ENCODE peak calls at places on chromosomes 1 and 21, in six cellular contexts. One of them, this sample, is unnamed. For H3K4me1, the result is how much of the 10 kb centered on the place peaks cover.

GRCh38 chr1:202164271-202165037 is 4.1 kb upstream of the PTPN7 start:
- DNase-seq in ovary: no peak
- DNase-seq in lower lobe of right lung: no peak
- DNase-seq in esophagus squamous epithelium: no peak
- DNase-seq in mammary epithelial cell: no peak
- DNase-seq in fibroblast of lung: no peak
- DNase-seq in this sample: no peak

GRCh38 chr1:167722152-167722869 is 529 bp downstream of the MPZL1 start:
- DNase-seq in ovary: peak
- DNase-seq in lower lobe of right lung: no peak
- DNase-seq in esophagus squamous epithelium: no peak
- DNase-seq in mammary epithelial cell: peak
- DNase-seq in fibroblast of lung: peak
- DNase-seq in this sample: peak

GRCh38 chr1:59732219-59732955 is 82.4 kb upstream of the HOOK1 start:
- DNase-seq in ovary: no peak
- DNase-seq in lower lobe of right lung: no peak
- DNase-seq in esophagus squamous epithelium: no peak
- DNase-seq in mammary epithelial cell: no peak
- DNase-seq in fibroblast of lung: peak
- DNase-seq in this sample: no peak

GRCh38 chr21:41802684-41803083 is 35.8 kb upstream of the RIPK4 start:
- DNase-seq in ovary: peak
- DNase-seq in lower lobe of right lung: no peak
- DNase-seq in esophagus squamous epithelium: no peak
- DNase-seq in mammary epithelial cell: peak
- DNase-seq in fibroblast of lung: peak
- DNase-seq in this sample: peak

GRCh38 chr1:78277253-78277652 is 213.5 kb upstream of the PTGFR start:
- DNase-seq in ovary: no peak
- DNase-seq in lower lobe of right lung: no peak
- DNase-seq in esophagus squamous epithelium: no peak
- DNase-seq in mammary epithelial cell: peak
- DNase-seq in fibroblast of lung: peak
- DNase-seq in this sample: no peak

GRCh38 chr1:45892068-45892785 is 88.8 kb downstream of the MAST2 start:
- DNase-seq in ovary: no peak
- DNase-seq in lower lobe of right lung: no peak
- DNase-seq in esophagus squamous epithelium: no peak
- DNase-seq in mammary epithelial cell: peak
- DNase-seq in fibroblast of lung: peak
- DNase-seq in this sample: peak

GRCh38 chr1:22752339-22752738 is 41.7 kb downstream of the EPHB2 start:
- DNase-seq in ovary: no peak
- DNase-seq in lower lobe of right lung: no peak
- DNase-seq in esophagus squamous epithelium: no peak
- DNase-seq in mammary epithelial cell: no peak
- DNase-seq in fibroblast of lung: no peak
- DNase-seq in this sample: no peak

GRCh38 chr1:1623181-1623630 is 7.9 kb downstream of the MIB2 start:
- DNase-seq in ovary: peak
- DNase-seq in lower lobe of right lung: no peak
- DNase-seq in esophagus squamous epithelium: no peak
- DNase-seq in mammary epithelial cell: no peak
- DNase-seq in fibroblast of lung: no peak
- DNase-seq in this sample: no peak

GRCh38 chr1:202501281-202501680 is 152.8 kb downstream of the PPP1R12B start:
- DNase-seq in ovary: no peak
- DNase-seq in lower lobe of right lung: no peak
- DNase-seq in esophagus squamous epithelium: no peak
- DNase-seq in mammary epithelial cell: peak
- DNase-seq in fibroblast of lung: peak
- DNase-seq in this sample: no peak

GRCh38 chr21:33027401-33028185 is 1.9 kb downstream of the OLIG2 start:
- DNase-seq in ovary: no peak
- DNase-seq in lower lobe of right lung: no peak
- DNase-seq in esophagus squamous epithelium: no peak
- DNase-seq in mammary epithelial cell: no peak
- DNase-seq in fibroblast of lung: no peak
- DNase-seq in this sample: no peak

GRCh38 chr1:49102752-49103151 is 326.1 kb upstream of the BEND5 start:
- DNase-seq in ovary: no peak
- DNase-seq in lower lobe of right lung: no peak
- DNase-seq in esophagus squamous epithelium: no peak
- DNase-seq in mammary epithelial cell: peak
- DNase-seq in fibroblast of lung: peak
- DNase-seq in this sample: no peak

GRCh38 chr21:18529253-18529652 is 125.7 kb upstream of the TMPRSS15 start:
- DNase-seq in ovary: no peak
- DNase-seq in lower lobe of right lung: no peak
- DNase-seq in esophagus squamous epithelium: no peak
- DNase-seq in mammary epithelial cell: no peak
- DNase-seq in fibroblast of lung: peak
- DNase-seq in this sample: no peak

GRCh38 chr1:67134692-67135091 is at the start of gene C1orf141:
- DNase-seq in ovary: no peak
- DNase-seq in lower lobe of right lung: no peak
- DNase-seq in esophagus squamous epithelium: no peak
- DNase-seq in mammary epithelial cell: no peak
- DNase-seq in fibroblast of lung: peak
- DNase-seq in this sample: no peak

GRCh38 chr1:47571161-47571560 is 133.3 kb downstream of the FOXD2 start:
- DNase-seq in ovary: no peak
- DNase-seq in lower lobe of right lung: no peak
- DNase-seq in esophagus squamous epithelium: no peak
- DNase-seq in mammary epithelial cell: no peak
- DNase-seq in fibroblast of lung: no peak
- DNase-seq in this sample: no peak

GRCh38 chr1:235297579-235297978 is 30.4 kb downstream of the ARID4B start:
- DNase-seq in ovary: no peak
- DNase-seq in lower lobe of right lung: no peak
- DNase-seq in esophagus squamous epithelium: no peak
- DNase-seq in mammary epithelial cell: peak
- DNase-seq in fibroblast of lung: no peak
- DNase-seq in this sample: no peak

GRCh38 chr1:172969611-172970010 is 81.1 kb downstream of the TNFSF18 start:
- DNase-seq in ovary: no peak
- DNase-seq in lower lobe of right lung: no peak
- DNase-seq in esophagus squamous epithelium: no peak
- DNase-seq in mammary epithelial cell: peak
- DNase-seq in fibroblast of lung: peak
- DNase-seq in this sample: no peak

GRCh38 chr1:183472488-183473285 is at the start of gene SMG7:
- DNase-seq in ovary: peak
- DNase-seq in lower lobe of right lung: peak
- DNase-seq in esophagus squamous epithelium: peak
- DNase-seq in mammary epithelial cell: peak
- DNase-seq in fibroblast of lung: no peak
- DNase-seq in this sample: peak

GRCh38 chr1:183473286-183473536 is 912 bp downstream of the SMG7 start:
- DNase-seq in ovary: no peak
- DNase-seq in lower lobe of right lung: no peak
- DNase-seq in esophagus squamous epithelium: no peak
- DNase-seq in mammary epithelial cell: peak
- DNase-seq in fibroblast of lung: no peak
- DNase-seq in this sample: no peak

GRCh38 chr1:183470147-183470960 is 1.9 kb upstream of the SMG7 start:
- DNase-seq in ovary: peak
- DNase-seq in lower lobe of right lung: peak
- DNase-seq in esophagus squamous epithelium: peak
- DNase-seq in mammary epithelial cell: peak
- DNase-seq in fibroblast of lung: peak
- DNase-seq in this sample: peak

GRCh38 chr1:183471748-183472487 is 381 bp upstream of the SMG7 start:
- DNase-seq in ovary: peak
- DNase-seq in lower lobe of right lung: peak
- DNase-seq in esophagus squamous epithelium: peak
- DNase-seq in mammary epithelial cell: peak
- DNase-seq in fibroblast of lung: peak
- DNase-seq in this sample: peak

GRCh38 chr1:183470961-183471747 is 1.1 kb upstream of the SMG7 start:
- DNase-seq in ovary: peak
- DNase-seq in lower lobe of right lung: peak
- DNase-seq in esophagus squamous epithelium: peak
- DNase-seq in mammary epithelial cell: peak
- DNase-seq in fibroblast of lung: peak
- DNase-seq in this sample: peak
- H3K4me1 ChIP-seq in ovary: under half
- H3K4me1 ChIP-seq in lower lobe of right lung: under half
- H3K4me1 ChIP-seq in esophagus squamous epithelium: under half
- H3K4me1 ChIP-seq in mammary epithelial cell: under half
- H3K4me1 ChIP-seq in fibroblast of lung: under half
- H3K4me1 ChIP-seq in this sample: under half

GRCh38 chr1:3710251-3710650 is 42.0 kb upstream of the CCDC27 start:
- DNase-seq in ovary: no peak
- DNase-seq in lower lobe of right lung: no peak
- DNase-seq in esophagus squamous epithelium: no peak
- DNase-seq in mammary epithelial cell: no peak
- DNase-seq in fibroblast of lung: no peak
- DNase-seq in this sample: no peak

GRCh38 chr1:3707298-3707938 is 44.8 kb upstream of the CCDC27 start:
- DNase-seq in ovary: no peak
- DNase-seq in lower lobe of right lung: no peak
- DNase-seq in esophagus squamous epithelium: no peak
- DNase-seq in mammary epithelial cell: no peak
- DNase-seq in fibroblast of lung: no peak
- DNase-seq in this sample: no peak

GRCh38 chr1:3706651-3707297 is 45.5 kb upstream of the CCDC27 start:
- DNase-seq in ovary: no peak
- DNase-seq in lower lobe of right lung: no peak
- DNase-seq in esophagus squamous epithelium: no peak
- DNase-seq in mammary epithelial cell: no peak
- DNase-seq in fibroblast of lung: no peak
- DNase-seq in this sample: no peak

GRCh38 chr1:3708696-3709246 is 43.5 kb upstream of the CCDC27 start:
- DNase-seq in ovary: no peak
- DNase-seq in lower lobe of right lung: no peak
- DNase-seq in esophagus squamous epithelium: no peak
- DNase-seq in mammary epithelial cell: no peak
- DNase-seq in fibroblast of lung: no peak
- DNase-seq in this sample: no peak

GRCh38 chr1:3707939-3708328 is 44.3 kb upstream of the CCDC27 start:
- DNase-seq in ovary: no peak
- DNase-seq in lower lobe of right lung: no peak
- DNase-seq in esophagus squamous epithelium: no peak
- DNase-seq in mammary epithelial cell: no peak
- DNase-seq in fibroblast of lung: no peak
- DNase-seq in this sample: no peak
- H3K4me1 ChIP-seq in ovary: under half
- H3K4me1 ChIP-seq in lower lobe of right lung: under half
- H3K4me1 ChIP-seq in esophagus squamous epithelium: under half
- H3K4me1 ChIP-seq in mammary epithelial cell: half or more
- H3K4me1 ChIP-seq in fibroblast of lung: under half
- H3K4me1 ChIP-seq in this sample: under half

GRCh38 chr1:248820041-248820585 is 5.6 kb downstream of the SH3BP5L start:
- DNase-seq in ovary: no peak
- DNase-seq in lower lobe of right lung: no peak
- DNase-seq in esophagus squamous epithelium: no peak
- DNase-seq in mammary epithelial cell: no peak
- DNase-seq in fibroblast of lung: no peak
- DNase-seq in this sample: peak
- H3K4me1 ChIP-seq in ovary: under half
- H3K4me1 ChIP-seq in lower lobe of right lung: half or more
- H3K4me1 ChIP-seq in esophagus squamous epithelium: under half
- H3K4me1 ChIP-seq in mammary epithelial cell: under half
- H3K4me1 ChIP-seq in fibroblast of lung: under half
- H3K4me1 ChIP-seq in this sample: under half

DNA sequence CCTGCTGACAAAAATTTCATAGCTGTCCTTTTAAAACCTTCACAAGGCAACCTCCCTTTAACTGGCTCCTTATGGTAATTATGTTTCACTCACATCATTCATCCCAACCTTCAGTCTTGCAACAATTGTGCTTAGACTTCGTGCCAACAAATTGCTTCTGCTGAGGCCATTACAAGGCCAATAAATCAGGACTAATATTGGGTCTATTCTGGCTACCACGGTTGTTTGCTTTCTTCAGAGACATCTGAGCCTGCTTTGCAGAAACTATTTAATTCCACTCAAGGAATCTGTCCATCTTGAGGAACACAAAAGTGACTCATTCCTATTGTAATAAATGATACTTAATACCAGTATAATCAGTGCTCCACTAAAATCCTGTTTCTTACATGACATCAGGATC is 2.6 kb upstream of the GSTM4 start:
- DNase-seq in ovary: no peak
- DNase-seq in lower lobe of right lung: no peak
- DNase-seq in esophagus squamous epithelium: no peak
- DNase-seq in mammary epithelial cell: no peak
- DNase-seq in fibroblast of lung: no peak
- DNase-seq in this sample: no peak
- H3K4me1 ChIP-seq in ovary: under half
- H3K4me1 ChIP-seq in lower lobe of right lung: under half
- H3K4me1 ChIP-seq in esophagus squamous epithelium: under half
- H3K4me1 ChIP-seq in mammary epithelial cell: under half
- H3K4me1 ChIP-seq in fibroblast of lung: under half
- H3K4me1 ChIP-seq in this sample: under half

GRCh38 chr1:110619412-110620249 is 13.5 kb upstream of the KCNA2 start:
- DNase-seq in ovary: peak
- DNase-seq in lower lobe of right lung: peak
- DNase-seq in esophagus squamous epithelium: peak
- DNase-seq in mammary epithelial cell: peak
- DNase-seq in fibroblast of lung: peak
- DNase-seq in this sample: peak
- H3K4me1 ChIP-seq in ovary: under half
- H3K4me1 ChIP-seq in lower lobe of right lung: under half
- H3K4me1 ChIP-seq in esophagus squamous epithelium: under half
- H3K4me1 ChIP-seq in mammary epithelial cell: under half
- H3K4me1 ChIP-seq in fibroblast of lung: under half
- H3K4me1 ChIP-seq in this sample: under half

DNA sequence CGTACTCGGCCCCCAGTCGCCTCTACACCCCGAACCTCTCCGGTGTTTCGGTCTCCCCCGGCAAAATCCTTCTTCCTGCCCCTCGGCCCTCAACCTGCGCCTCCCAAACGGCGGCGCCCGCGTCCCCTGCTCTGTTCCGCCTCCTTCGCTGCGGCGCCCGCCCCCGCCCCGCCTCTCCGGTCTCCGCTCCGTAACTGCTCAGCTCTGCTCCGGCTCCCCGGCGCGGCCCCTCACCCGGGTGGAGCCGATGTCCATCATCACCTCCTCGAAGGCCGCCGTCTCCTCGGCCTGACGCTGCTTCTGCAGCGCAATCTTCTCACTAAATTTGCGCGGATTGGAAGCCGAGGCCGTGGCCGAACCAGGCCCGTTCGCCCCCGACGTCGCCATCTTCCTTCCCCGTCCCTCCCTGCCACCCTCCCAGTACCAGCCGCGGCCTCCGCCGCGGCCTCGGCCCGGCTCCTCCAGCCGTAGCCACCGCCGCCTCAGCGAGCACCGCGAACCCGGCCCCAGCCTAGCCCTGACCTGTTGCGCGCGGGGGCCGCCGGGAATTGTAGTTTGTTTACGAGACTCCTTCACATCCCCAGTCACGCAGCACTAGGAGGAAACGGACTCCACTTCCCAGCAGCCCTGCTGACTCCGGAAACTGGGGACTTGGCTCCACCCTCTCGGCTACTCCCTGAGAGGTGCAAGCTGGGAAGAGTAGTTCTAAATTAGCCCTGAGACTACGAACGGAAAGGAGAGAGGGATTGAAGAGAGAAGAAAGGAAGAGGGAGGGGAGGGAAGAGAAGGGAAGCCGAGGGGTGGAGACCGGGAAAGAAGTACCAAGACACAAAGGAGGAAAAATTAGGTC is at the start of gene CRTC2:
- DNase-seq in ovary: peak
- DNase-seq in lower lobe of right lung: peak
- DNase-seq in esophagus squamous epithelium: peak
- DNase-seq in mammary epithelial cell: peak
- DNase-seq in fibroblast of lung: peak
- DNase-seq in this sample: peak
- H3K4me1 ChIP-seq in ovary: under half
- H3K4me1 ChIP-seq in lower lobe of right lung: half or more
- H3K4me1 ChIP-seq in esophagus squamous epithelium: under half
- H3K4me1 ChIP-seq in mammary epithelial cell: under half
- H3K4me1 ChIP-seq in fibroblast of lung: under half
- H3K4me1 ChIP-seq in this sample: under half

This sample was measured in colonic mucosa.